ENCODE peak calls at places on chromosome X, in seven cellular contexts. P, H, F, G, R, B and E are unnamed samples.

GRCh38 chrX:1610166-1610565 is 4.7 kb upstream of the ASMT start:
- DNase-seq in F (no peak), G (no peak), R (no peak), P (no peak), H (no peak), B (no peak), E (no peak)

GRCh38 chrX:28884823-28885222 is 297.6 kb downstream of the IL1RAPL1 start:
- DNase-seq in R (no peak), F (no peak), G (no peak), H (no peak), B (no peak), P (no peak), E (no peak)

GRCh38 chrX:118655561-118656246 is 71.7 kb upstream of the IL13RA1 start:
- DNase-seq in R (no peak), F (no peak), B (no peak), H (no peak), P (no peak), G (peak), E (no peak)

GRCh38 chrX:131789664-131790063 is 233.4 kb upstream of the STK26 start:
- DNase-seq in G (no peak), H (no peak), P (no peak), F (no peak), R (no peak), B (no peak), E (no peak)

GRCh38 chrX:21993265-21993664 is 38.9 kb upstream of the PHEX start:
- DNase-seq in F (peak), G (no peak), H (no peak), R (peak), B (no peak), P (no peak), E (peak)

GRCh38 chrX:2584216-2584615 is 83.4 kb upstream of the DHRSX start:
- DNase-seq in R (no peak), B (no peak), H (no peak), F (no peak), P (no peak), G (no peak), E (no peak)

GRCh38 chrX:23782863-23783568 is at the start of gene SAT1:
- DNase-seq in F (peak), P (peak), R (peak), G (peak), H (peak), B (peak), E (peak)

GRCh38 chrX:74656079-74656745 is 41.8 kb upstream of the RLIM start:
- DNase-seq in G (no peak), F (no peak), P (no peak), B (no peak), R (no peak), H (no peak), E (no peak)

GRCh38 chrX:27728291-27728690 is 79.5 kb upstream of the MAGEB10 start:
- DNase-seq in H (no peak), F (no peak), P (peak), R (no peak), B (no peak), G (peak), E (no peak)

GRCh38 chrX:41086627-41086932 is 1.3 kb downstream of the USP9X start:
- DNase-seq in G (peak), B (no peak), F (no peak), R (no peak), H (peak), P (no peak), E (no peak)

GRCh38 chrX:102651242-102651967 is at the start of gene GPRASP1:
- DNase-seq in F (peak), H (no peak), P (peak), R (peak), G (no peak), B (no peak), E (peak)

GRCh38 chrX:134632386-134632785 is 25.9 kb downstream of the PLAC1 start:
- DNase-seq in R (no peak), H (no peak), G (no peak), F (no peak), B (no peak), P (no peak), E (no peak)

GRCh38 chrX:134631404-134632346 is 26.6 kb downstream of the PLAC1 start:
- DNase-seq in B (peak), P (no peak), G (no peak), H (no peak), F (peak), R (peak), E (peak)

GRCh38 chrX:134625315-134625718 is 33.0 kb downstream of the PLAC1 start:
- DNase-seq in F (no peak), G (no peak), P (peak), H (no peak), R (no peak), B (no peak), E (peak)

GRCh38 chrX:134626434-134626833 is 31.8 kb downstream of the PLAC1 start:
- DNase-seq in G (peak), P (no peak), F (no peak), R (no peak), H (no peak), B (no peak), E (peak)

GRCh38 chrX:134628663-134629062 is 29.6 kb downstream of the PLAC1 start:
- DNase-seq in P (no peak), B (no peak), G (no peak), F (no peak), R (no peak), H (no peak), E (no peak)
- H3K27ac ChIP-seq in P (no peak), B (no peak), G (no peak), F (no peak), R (no peak), H (no peak), E (no peak)

GRCh38 chrX:25726539-25726938 is 411.6 kb upstream of the MAGEB18 start:
- DNase-seq in F (no peak), P (no peak), B (no peak), H (no peak), G (no peak), R (peak), E (no peak)

GRCh38 chrX:25717122-25717521 is 421.0 kb upstream of the MAGEB18 start:
- DNase-seq in H (no peak), B (no peak), P (no peak), R (no peak), F (no peak), G (no peak), E (no peak)

GRCh38 chrX:25721564-25721963 is 416.6 kb upstream of the MAGEB18 start:
- DNase-seq in B (no peak), G (peak), R (no peak), H (no peak), F (no peak), P (peak), E (no peak)
- TF ChIP-seq CTCF in B (no peak), G (no peak), R (peak), H (peak), F (no peak), P (peak), E (no peak)

GRCh38 chrX:97159916-97160800 is 276.4 kb downstream of the RPA4 start:
- DNase-seq in H (no peak), P (no peak), B (no peak), G (no peak), R (no peak), F (peak), E (no peak)

GRCh38 chrX:97155809-97156208 is 272.1 kb downstream of the RPA4 start:
- DNase-seq in H (no peak), R (no peak), F (no peak), B (no peak), P (no peak), G (no peak), E (no peak)

DNA sequence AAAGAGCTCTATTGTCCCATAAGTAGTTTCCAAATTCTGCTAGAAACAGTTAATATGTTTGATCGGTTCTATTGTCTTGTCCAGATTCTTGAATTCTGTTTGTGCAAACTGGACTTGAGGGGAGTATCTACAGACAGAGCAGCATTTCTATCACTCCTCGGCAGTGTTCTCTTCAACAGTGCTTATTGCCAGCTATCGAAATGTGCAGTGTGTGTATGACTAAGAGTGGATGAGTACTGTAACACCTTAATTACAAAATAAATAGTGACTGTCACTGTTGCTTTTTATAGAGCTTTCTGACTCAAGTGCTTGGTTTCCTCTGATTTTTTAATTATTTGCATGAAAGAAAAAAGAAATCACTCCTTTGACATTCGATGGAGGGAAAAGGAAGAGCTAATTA is 274.6 kb downstream of the RPA4 start:
- DNase-seq in G (peak), B (no peak), R (no peak), F (no peak), P (no peak), H (no peak), E (no peak)
- H3K27ac ChIP-seq in G (no peak), B (no peak), R (no peak), F (no peak), P (no peak), H (peak), E (no peak)

GRCh38 chrX:153723351-153724251 is 586 bp downstream of the BCAP31 start:
- DNase-seq in R (peak), F (peak), B (no peak), H (peak), P (peak), G (peak), E (no peak)
- TF ChIP-seq CTCF in R (no peak), F (peak), B (no peak), H (peak), P (peak), G (peak), E (peak)

DNA sequence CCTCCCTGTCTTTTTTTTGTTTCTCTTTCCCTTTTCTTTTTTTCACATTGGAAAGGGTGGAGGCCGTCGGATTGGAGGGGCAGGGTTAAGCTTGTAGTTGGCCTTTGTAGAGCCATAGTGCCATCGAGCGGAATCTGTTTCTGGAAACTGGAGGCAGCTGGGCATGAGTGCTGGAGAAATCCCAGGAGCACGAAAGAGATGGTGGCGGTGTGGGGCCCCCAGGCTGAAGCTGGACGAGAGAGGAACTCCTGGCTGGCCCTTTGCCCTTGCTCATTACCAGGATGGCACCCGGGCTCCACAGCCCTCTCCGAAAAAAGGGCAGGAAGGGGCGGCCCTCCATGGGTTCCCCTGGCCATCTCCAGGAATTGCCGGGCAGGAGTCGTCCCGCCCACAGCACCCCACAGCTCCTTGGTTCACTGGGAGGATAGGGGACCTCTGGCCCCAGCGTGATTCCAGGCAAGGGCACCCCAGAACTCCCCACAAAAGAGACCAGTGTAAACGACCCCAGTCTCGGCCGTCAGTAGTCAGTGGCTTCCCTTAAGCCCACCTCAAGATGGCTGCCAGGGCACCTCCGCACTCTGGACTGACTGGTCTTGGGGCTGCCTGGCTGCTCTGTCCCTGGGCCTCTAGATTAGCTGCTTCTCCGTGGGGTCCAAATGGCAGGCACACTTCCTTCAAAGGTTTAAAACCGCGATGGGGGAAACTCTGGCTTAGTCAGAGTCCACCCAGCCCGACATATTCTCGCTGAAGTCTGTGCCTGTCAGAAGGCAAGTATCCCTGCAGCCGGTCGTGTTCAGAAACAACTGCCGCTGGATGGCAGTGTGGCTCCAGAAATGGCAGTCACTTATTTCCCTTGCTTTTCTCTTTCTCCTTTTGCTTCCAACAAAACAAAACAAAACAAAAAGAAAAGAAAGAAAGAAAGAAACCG is 74.1 kb downstream of the NBDY start:
- DNase-seq in G (peak), F (peak), P (peak), H (no peak), R (peak), B (peak), E (peak)
- H3K27ac ChIP-seq in G (no peak), F (no peak), P (no peak), H (no peak), R (no peak), B (peak), E (no peak)